ENCODE peak calls at places on chromosomes 4 and X, in ten cellular contexts. O, C, D, H, N, P, M, F, L and W are unnamed samples.

GRCh38 chrX:63784902-63785692 is at the start of gene ARHGEF9:
- DNase-seq in O (no peak), C (no peak), D (no peak), H (no peak), N (peak), P (peak), M (no peak), F (no peak), L (no peak), W (no peak)

GRCh38 chr4:150366487-150366999 is 215.4 kb upstream of the MAB21L2 start:
- DNase-seq in O (peak), C (no peak), D (no peak), H (no peak), N (no peak), P (peak), M (no peak), F (no peak), L (no peak), W (peak)

GRCh38 chr4:145799225-145799624 is 119.3 kb downstream of the C4orf51 start:
- DNase-seq in O (no peak), C (no peak), D (no peak), H (no peak), N (no peak), P (no peak), M (no peak), F (no peak), L (no peak), W (no peak)

GRCh38 chr4:64781737-64782326 is 372.6 kb upstream of the TECRL start:
- DNase-seq in O (no peak), C (no peak), D (no peak), H (no peak), N (peak), P (no peak), M (no peak), F (peak), L (no peak), W (no peak)

GRCh38 chr4:11605597-11605996 is 176.9 kb upstream of the HS3ST1 start:
- DNase-seq in O (no peak), C (no peak), D (no peak), H (no peak), N (peak), P (no peak), M (no peak), F (no peak), L (no peak), W (no peak)

GRCh38 chrX:63738696-63739095 is 46.3 kb downstream of the ARHGEF9 start:
- DNase-seq in O (no peak), C (no peak), D (no peak), H (no peak), N (no peak), P (no peak), M (no peak), F (no peak), L (no peak), W (no peak)

GRCh38 chrX:119784747-119785446 is 6.5 kb downstream of the RPL39 start:
- DNase-seq in O (peak), C (peak), D (peak), H (no peak), N (peak), P (no peak), M (peak), F (no peak), L (no peak), W (peak)

GRCh38 chrX:138710311-138710791 is 1.2 kb downstream of the FGF13 start:
- DNase-seq in O (no peak), C (no peak), D (no peak), H (no peak), N (no peak), P (peak), M (no peak), F (no peak), L (peak), W (no peak)

GRCh38 chrX:1596676-1597344 is 5.4 kb downstream of the AKAP17A start:
- DNase-seq in O (no peak), C (no peak), D (no peak), H (no peak), N (no peak), P (no peak), M (no peak), F (no peak), L (no peak), W (no peak)

GRCh38 chrX:13940646-13941045 is 89.0 kb downstream of the GEMIN8 start:
- DNase-seq in O (no peak), C (no peak), D (no peak), H (no peak), N (no peak), P (no peak), M (no peak), F (no peak), L (no peak), W (no peak)

GRCh38 chrX:118356154-118356701 is 10.3 kb downstream of the WDR44 start:
- DNase-seq in O (no peak), C (no peak), D (no peak), H (no peak), N (no peak), P (no peak), M (no peak), F (no peak), L (no peak), W (no peak)

GRCh38 chr4:74228691-74229640 is 71.0 kb downstream of the MTHFD2L start:
- DNase-seq in O (peak), C (peak), D (peak), H (no peak), N (peak), P (peak), M (peak), F (peak), L (no peak), W (peak)

GRCh38 chr4:84698962-84699671 is 116.2 kb downstream of the CDS1 start:
- DNase-seq in O (no peak), C (no peak), D (no peak), H (no peak), N (no peak), P (no peak), M (no peak), F (no peak), L (no peak), W (no peak)

GRCh38 chr4:55547461-55547770 is 707 bp upstream of the CLOCK start:
- DNase-seq in O (no peak), C (no peak), D (no peak), H (no peak), N (peak), P (no peak), M (no peak), F (no peak), L (no peak), W (no peak)

GRCh38 chr4:74874785-74875367 is 58.0 kb upstream of the PARM1 start:
- DNase-seq in O (peak), C (no peak), D (no peak), H (peak), N (peak), P (no peak), M (no peak), F (peak), L (no peak), W (no peak)

GRCh38 chr4:150572704-150573504 is 9.0 kb upstream of the MAB21L2 start:
- DNase-seq in O (no peak), C (no peak), D (no peak), H (no peak), N (no peak), P (no peak), M (no peak), F (no peak), L (no peak), W (no peak)

GRCh38 chr4:178339769-178340168 is 897.5 kb upstream of the AGA start:
- DNase-seq in O (no peak), C (no peak), D (no peak), H (no peak), N (no peak), P (no peak), M (no peak), F (no peak), L (no peak), W (no peak)